ENCODE peak calls at places on chromosome 15, in four cellular contexts. C is GM23338, H is neural progenitor cell, P is hepatocyte. B is an unnamed sample.
A peak's percentile ranks its signal among the peaks of the same experiment; 100 is the strongest.

GRCh38 chr15:33154366-33155166 is 39.9 kb downstream of the FMN1 start:
- DNase-seq in C (no peak), H (no peak), P (no peak), B (no peak)

GRCh38 chr15:63059573-63060216 is 17.1 kb downstream of the TPM1 start:
- DNase-seq in C (no peak), H (no peak), P (no peak), B (no peak)

GRCh38 chr15:41438206-41438605 is 21.3 kb downstream of the RTF1 start:
- DNase-seq in C (no peak), H (no peak), P (no peak), B (no peak)

GRCh38 chr15:59168536-59168935 is 38.1 kb upstream of the LDHAL6B start:
- DNase-seq in C (no peak), H (no peak), P (no peak), B (no peak)

GRCh38 chr15:28902856-28903255 is 17.1 kb downstream of the APBA2 start:
- DNase-seq in C (no peak), H (no peak), P (no peak), B (no peak)

GRCh38 chr15:99973351-99973750 is 240.1 kb upstream of the LYSMD4 start:
- DNase-seq in C (no peak), H (no peak), P (no peak), B (no peak)

GRCh38 chr15:67542462-67543347 is at the start of gene MAP2K5:
- DNase-seq in C (peak; percentile 86), H (peak; percentile 85), P (peak; percentile 89), B (peak; percentile 83)

GRCh38 chr15:92942706-92943105 is 42.6 kb downstream of the CHD2 start:
- DNase-seq in C (peak; percentile 25), H (no peak), P (no peak), B (no peak)

DNA sequence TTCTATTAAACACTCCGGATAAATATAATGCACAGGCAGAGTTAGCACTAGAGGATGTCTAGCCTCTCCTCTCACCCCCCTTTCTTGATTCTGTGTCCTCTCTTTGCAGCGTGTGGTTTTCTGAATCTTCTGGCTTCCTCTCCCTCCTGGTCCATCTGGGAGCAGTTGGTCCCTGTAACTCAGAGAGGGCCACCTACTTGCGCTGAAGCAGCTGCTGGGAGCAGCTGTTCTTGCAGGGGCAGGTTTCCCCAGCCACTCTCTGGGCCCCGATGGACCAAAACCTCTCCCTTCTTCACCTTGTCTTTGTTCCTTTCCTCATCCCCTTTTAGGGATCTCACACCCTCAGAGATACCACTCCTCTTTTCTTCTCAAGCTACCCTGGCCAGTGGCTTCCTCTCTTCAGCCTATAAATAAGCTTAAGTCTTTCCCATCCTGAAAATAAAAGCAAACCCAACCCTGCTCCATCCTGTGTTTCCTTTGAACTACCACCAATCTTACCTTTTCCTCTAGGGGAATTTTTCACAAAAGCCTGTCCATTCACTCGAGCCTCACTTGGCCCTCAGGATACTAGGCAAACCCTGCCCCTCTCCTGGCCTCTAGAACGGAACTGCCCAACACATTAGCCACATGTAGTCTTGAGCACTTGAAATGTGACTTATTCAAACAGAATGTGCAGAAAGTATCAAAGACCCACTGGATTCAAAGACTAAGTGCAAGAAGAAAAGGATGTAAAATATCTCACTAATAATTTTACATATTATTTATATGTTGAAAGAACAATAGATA is 59.7 kb downstream of the STARD5 start:
- DNase-seq in C (no peak), H (no peak), P (no peak), B (no peak)
- TF ChIP-seq EZH2phosphoT487 in C (no peak), H (no peak), P (no peak), B (no peak)

DNA sequence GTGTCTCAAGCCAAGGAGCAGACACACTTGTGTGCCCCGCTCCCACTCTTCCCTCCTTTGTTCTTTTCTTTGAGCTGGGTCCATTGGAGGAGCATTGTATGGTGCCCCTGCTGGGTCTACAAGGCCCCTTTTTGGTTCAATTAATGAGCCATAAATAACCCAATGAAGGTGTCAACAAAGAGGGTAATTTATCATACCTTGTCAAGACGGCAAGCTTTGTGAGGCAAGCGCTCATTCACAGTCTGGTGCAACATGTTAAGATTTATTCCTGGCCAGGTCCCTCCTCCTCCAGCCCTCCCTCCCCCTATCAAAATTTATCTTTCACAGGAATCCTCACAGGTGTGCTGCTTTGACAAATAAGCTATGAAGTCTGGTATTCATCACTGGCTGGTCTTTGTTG is 300.1 kb downstream of the RORA start:
- DNase-seq in C (no peak), H (peak; percentile 47), P (no peak), B (no peak)
- H2AFZ ChIP-seq in C (no peak overlapping the region), H (no peak overlapping the region), P (no peak overlapping the region), B (no peak overlapping the region)

GRCh38 chr15:43204016-43204901 is 16.6 kb downstream of the EPB42 start:
- DNase-seq in C (peak; percentile 89), H (peak; percentile 71), P (peak; percentile 72), B (peak; percentile 62)
- TF ChIP-seq CTCF in C (peak; percentile 80), H (peak; percentile 65), P (peak; percentile 61), B (peak; percentile 86)

DNA sequence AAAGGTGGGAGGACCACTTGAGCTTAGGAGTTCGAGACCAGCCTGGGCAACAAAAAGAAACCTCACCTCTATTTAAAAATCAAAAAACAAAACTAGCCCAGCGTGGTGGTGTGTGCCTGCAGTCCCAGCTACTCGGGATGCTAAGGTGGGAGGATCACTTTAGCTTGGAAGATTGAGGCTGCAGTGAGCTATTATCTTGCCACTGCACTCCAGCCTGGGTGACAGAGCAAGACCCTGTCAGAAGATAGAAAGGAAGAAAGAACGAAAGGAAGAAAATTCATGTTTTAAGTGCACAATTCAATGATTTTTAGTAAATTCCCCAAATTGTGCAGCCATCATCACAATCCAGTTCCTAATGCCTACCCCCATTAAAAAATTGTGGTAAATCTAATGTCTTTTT is 7.8 kb downstream of the FSD2 start:
- DNase-seq in C (no peak), H (no peak), P (no peak), B (no peak)
- TF ChIP-seq EZH2phosphoT487 in C (no peak), H (no peak), P (no peak), B (no peak)

DNA sequence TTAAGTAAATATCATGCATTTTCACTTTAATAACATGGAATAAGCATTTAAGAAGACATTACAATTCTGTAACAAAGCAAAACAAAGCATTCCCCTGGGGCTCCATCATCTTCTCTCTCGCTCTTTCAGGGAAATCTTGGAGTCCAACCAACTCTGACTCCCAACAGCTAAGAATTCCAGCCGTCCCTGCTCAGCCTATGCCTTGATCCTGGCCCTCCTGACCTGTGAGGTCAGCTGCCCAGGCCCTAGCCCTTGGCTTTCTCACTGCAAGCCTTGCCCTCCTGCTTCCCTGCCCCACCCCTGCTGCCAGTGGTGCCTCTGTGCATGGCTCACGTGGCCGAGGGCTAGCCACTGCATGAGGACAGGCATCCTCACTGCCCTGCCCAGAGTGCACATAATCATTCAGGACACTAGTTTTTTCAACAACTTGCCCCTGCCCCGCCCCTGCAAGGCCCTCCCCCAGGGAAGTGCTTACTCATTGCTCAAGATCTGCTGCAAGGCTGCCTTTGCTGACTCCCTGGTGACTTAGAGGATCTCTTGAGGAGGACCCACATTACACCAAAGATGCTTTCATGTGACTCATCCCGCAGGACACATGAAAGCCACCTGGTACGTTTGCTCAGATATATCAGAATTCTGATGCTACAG is 37.6 kb downstream of the MTMR10 start:
- DNase-seq in C (no peak), H (no peak), P (peak; percentile 18), B (no peak)
- H2AFZ ChIP-seq in C (no peak overlapping the region), H (no peak overlapping the region), P (no peak overlapping the region), B (no peak overlapping the region)

GRCh38 chr15:30036304-30036703 is 46.5 kb upstream of the GOLGA8J start:
- DNase-seq in C (peak; percentile 11), H (no peak), P (no peak), B (no peak)

GRCh38 chr15:30033763-30034162 is 49.0 kb upstream of the GOLGA8J start:
- DNase-seq in C (no peak), H (no peak), P (no peak), B (no peak)

GRCh38 chr15:30033211-30033610 is 49.5 kb upstream of the GOLGA8J start:
- DNase-seq in C (no peak), H (no peak), P (no peak), B (no peak)

GRCh38 chr15:30030350-30030749 is 52.4 kb upstream of the GOLGA8J start:
- DNase-seq in C (no peak), H (no peak), P (no peak), B (no peak)
- TF ChIP-seq CTCF in C (peak; percentile 32), H (no peak), P (no peak), B (peak; percentile 21)

GRCh38 chr15:74809242-74809641 is 3.4 kb upstream of the LMAN1L start:
- DNase-seq in C (no peak), H (no peak), P (no peak), B (no peak)

GRCh38 chr15:74812533-74812932 is at the start of gene LMAN1L:
- DNase-seq in C (no peak), H (no peak), P (no peak), B (no peak)

GRCh38 chr15:74808840-74809229 is 3.8 kb upstream of the LMAN1L start:
- DNase-seq in C (peak; percentile 82), H (peak; percentile 72), P (no peak), B (no peak)

GRCh38 chr15:74808073-74808839 is 4.4 kb upstream of the LMAN1L start:
- DNase-seq in C (no peak), H (no peak), P (no peak), B (no peak)

GRCh38 chr15:74809951-74810350 is 2.7 kb upstream of the LMAN1L start:
- DNase-seq in C (no peak), H (no peak), P (no peak), B (no peak)
- TF ChIP-seq EZH2phosphoT487 in C (no peak), H (no peak), P (no peak), B (no peak)

DNA sequence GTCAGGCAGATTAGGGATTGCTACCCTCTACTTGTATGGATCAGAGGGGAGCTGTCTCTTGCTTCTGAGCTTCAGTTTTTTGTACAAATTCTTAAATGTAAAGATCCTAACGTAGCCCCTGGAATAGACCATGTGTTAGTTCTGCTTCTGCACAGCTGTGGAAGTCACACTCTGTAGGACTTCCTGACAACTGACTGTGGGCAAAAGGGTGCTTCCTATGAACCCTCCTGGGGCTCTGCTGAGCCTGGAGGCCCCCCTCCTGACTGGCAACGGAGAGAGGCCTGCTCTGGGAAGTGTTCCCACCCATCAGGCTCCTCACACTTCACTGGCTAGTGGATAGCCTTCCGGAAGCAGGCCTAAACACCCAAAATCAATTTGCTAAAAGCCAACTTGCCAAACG is 131.0 kb downstream of the RPLP1 start:
- DNase-seq in C (no peak), H (no peak), P (no peak), B (peak; percentile 14)
- H2AFZ ChIP-seq in C (peak overlapping the region; percentile 69), H (no peak overlapping the region), P (no peak overlapping the region), B (no peak overlapping the region)